ENCODE peak calls at places on chromosomes 5 and 9, in eight cellular contexts. K is HCT116, S is K562, X is A549, Z is WTC11, D is GM12878, T is H1, L is endothelial cell of umbilical vein. N is an unnamed sample.

GRCh38 chr5:151601376-151601775 is 10.2 kb upstream of the FAT2 start:
- DNase-seq in L (no peak), D (no peak), S (no peak), X (no peak), T (no peak), K (no peak), Z (no peak), N (no peak)

GRCh38 chr9:132556701-132557100 is 25.7 kb upstream of the BARHL1 start:
- DNase-seq in X (no peak), Z (no peak), T (no peak), D (no peak), S (no peak), L (no peak), K (no peak), N (no peak)

GRCh38 chr5:92308679-92309078 is 925.6 kb upstream of the ARRDC3 start:
- DNase-seq in Z (no peak), D (no peak), K (no peak), S (no peak), L (no peak), X (no peak), T (no peak), N (no peak)

GRCh38 chr9:12723409-12724028 is 30.3 kb downstream of the TYRP1 start:
- DNase-seq in L (peak), D (no peak), X (no peak), T (no peak), Z (no peak), K (peak), S (no peak), N (peak)

GRCh38 chr5:175859916-175860315 is 11.5 kb upstream of the CPLX2 start:
- DNase-seq in K (no peak), X (no peak), T (no peak), D (no peak), Z (no peak), L (no peak), S (no peak), N (no peak)

GRCh38 chr5:14204785-14205321 is 61.7 kb downstream of the TRIO start:
- DNase-seq in T (no peak), S (no peak), K (no peak), L (peak), Z (no peak), D (no peak), X (peak), N (peak)

GRCh38 chr5:151451626-151452520 is 4.5 kb downstream of the SLC36A1 start:
- DNase-seq in K (no peak), T (no peak), D (peak), Z (no peak), S (peak), L (no peak), X (peak), N (peak)

GRCh38 chr9:136204086-136204805 is 682 bp downstream of the LHX3 start:
- DNase-seq in X (no peak), Z (no peak), S (no peak), D (no peak), L (no peak), K (no peak), T (no peak), N (no peak)

GRCh38 chr9:115127191-115127817 is 9.3 kb upstream of the TNC start:
- DNase-seq in L (no peak), K (no peak), S (no peak), D (no peak), T (no peak), Z (no peak), X (no peak), N (no peak)

GRCh38 chr5:32059779-32060178 is 114.3 kb downstream of the GOLPH3 start:
- DNase-seq in S (no peak), Z (no peak), T (no peak), D (no peak), K (no peak), X (peak), L (no peak), N (no peak)

GRCh38 chr5:39501403-39501802 is 76.6 kb upstream of the DAB2 start:
- DNase-seq in L (peak), D (no peak), K (no peak), S (no peak), T (no peak), Z (no peak), X (no peak), N (no peak)

GRCh38 chr5:96004754-96005153 is 43.1 kb upstream of the ELL2 start:
- DNase-seq in Z (no peak), S (no peak), D (no peak), L (no peak), X (no peak), K (no peak), T (no peak), N (no peak)

GRCh38 chr9:137301086-137301947 is 754 bp downstream of the NRARP start:
- DNase-seq in D (no peak), X (no peak), K (peak), T (peak), S (peak), L (peak), Z (peak), N (peak)

GRCh38 chr5:148910686-148911361 is 84.4 kb downstream of the ADRB2 start:
- DNase-seq in D (no peak), K (peak), X (no peak), T (no peak), L (peak), Z (no peak), S (no peak), N (peak)

GRCh38 chr5:74833537-74834266 is 32.5 kb downstream of the FAM169A start:
- DNase-seq in L (no peak), S (no peak), T (no peak), K (no peak), D (no peak), X (no peak), Z (no peak), N (no peak)

GRCh38 chr9:129863059-129863690 is 27.9 kb downstream of the USP20 start:
- DNase-seq in D (no peak), X (no peak), K (no peak), L (peak), S (peak), Z (no peak), T (no peak), N (peak)

GRCh38 chr5:19865336-19866087 is 122.5 kb downstream of the CDH18 start:
- DNase-seq in D (no peak), K (no peak), L (no peak), T (no peak), Z (peak), X (no peak), S (no peak), N (no peak)

GRCh38 chr5:2153350-2153749 is 270.6 kb upstream of the IRX4 start:
- DNase-seq in L (no peak), Z (no peak), K (no peak), S (no peak), T (no peak), D (no peak), X (no peak), N (no peak)

GRCh38 chr5:148799737-148800527 is 26.5 kb upstream of the ADRB2 start:
- DNase-seq in Z (no peak), L (no peak), D (no peak), K (no peak), X (no peak), T (no peak), S (no peak), N (peak)

GRCh38 chr5:33641722-33642505 is 201.1 kb downstream of the TARS1 start:
- DNase-seq in X (no peak), T (no peak), K (no peak), S (no peak), Z (peak), D (peak), L (no peak), N (peak)

GRCh38 chr9:35741740-35742139 is 7.3 kb downstream of the GBA2 start:
- DNase-seq in K (no peak), Z (no peak), X (no peak), S (no peak), T (no peak), L (no peak), D (no peak), N (peak)

GRCh38 chr5:78899922-78900362 is 85.2 kb downstream of the ARSB start:
- DNase-seq in D (no peak), S (peak), K (peak), X (peak), T (peak), Z (peak), L (peak), N (peak)

GRCh38 chr9:128818839-128819715 is 777 bp downstream of the ENDOG start:
- DNase-seq in D (no peak), X (peak), T (peak), L (peak), Z (peak), K (no peak), S (peak), N (peak)

GRCh38 chr5:143204474-143205246 is 198.8 kb downstream of the NR3C1 start:
- DNase-seq in T (no peak), K (no peak), Z (no peak), X (no peak), S (no peak), D (no peak), L (no peak), N (no peak)

GRCh38 chr9:112546149-112547012 is 59.8 kb downstream of the KIAA1958 start:
- DNase-seq in Z (no peak), L (no peak), K (no peak), X (no peak), D (no peak), S (peak), T (no peak), N (no peak)

GRCh38 chr5:956178-956761 is 52.3 kb upstream of the NKD2 start:
- DNase-seq in T (peak), D (no peak), X (no peak), S (no peak), K (no peak), Z (no peak), L (no peak), N (no peak)

GRCh38 chr5:958701-959571 is 49.7 kb upstream of the NKD2 start:
- DNase-seq in D (no peak), K (peak), Z (no peak), T (no peak), L (no peak), S (no peak), X (peak), N (no peak)

GRCh38 chr5:959581-960531 is 48.7 kb upstream of the NKD2 start:
- DNase-seq in Z (no peak), L (no peak), X (no peak), S (no peak), K (no peak), D (no peak), T (no peak), N (no peak)

GRCh38 chr5:957730-958485 is 50.7 kb upstream of the NKD2 start:
- DNase-seq in T (no peak), S (no peak), D (no peak), K (no peak), L (peak), Z (no peak), X (no peak), N (no peak)

DNA sequence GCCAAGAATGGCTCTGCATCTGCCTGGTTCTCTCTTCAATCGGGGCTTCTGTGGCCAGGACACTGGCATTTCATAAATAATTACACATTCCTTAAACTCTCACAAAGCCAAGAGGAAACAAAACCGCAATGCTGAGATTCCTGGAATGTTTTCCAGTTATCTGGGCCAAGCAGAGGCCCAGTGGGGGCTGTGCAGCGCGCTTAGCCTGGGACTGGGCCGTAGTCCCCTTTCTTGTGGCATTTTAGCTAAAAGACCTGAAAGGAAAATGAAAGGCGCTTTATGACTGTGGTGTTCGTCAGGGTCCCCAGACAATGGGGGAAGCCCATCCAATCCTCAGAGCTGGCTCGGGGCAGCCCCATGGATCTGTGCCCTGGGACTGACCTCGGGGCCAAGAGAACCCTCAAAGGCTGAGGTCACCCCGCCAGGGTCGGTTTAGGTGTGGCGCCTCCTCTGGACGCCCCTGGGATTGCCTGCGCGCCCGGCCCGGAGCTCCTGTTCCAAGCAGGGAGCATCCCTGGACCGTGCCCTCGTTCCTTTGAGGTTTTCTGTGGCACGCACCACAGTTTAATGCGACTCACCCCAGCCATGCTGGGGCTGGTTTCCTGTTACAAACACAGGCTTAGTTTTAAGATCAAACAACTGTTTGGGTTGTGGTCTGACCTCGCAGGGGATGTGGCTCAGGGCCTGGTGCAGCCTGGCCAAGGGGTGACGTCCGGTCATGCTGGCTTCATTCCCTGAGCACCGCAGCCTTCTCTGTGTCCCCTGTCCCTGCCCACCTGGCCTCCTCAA is 51.5 kb upstream of the NKD2 start:
- DNase-seq in S (no peak), Z (peak), T (peak), X (peak), L (peak), K (no peak), D (no peak), N (peak)
- TF ChIP-seq MAX in S (no peak), Z (no peak), T (no peak), X (peak), L (no peak), K (peak), D (no peak), N (peak)

GRCh38 chr5:88298425-88298824 is 29.8 kb upstream of the TMEM161B start:
- DNase-seq in K (no peak), X (no peak), D (no peak), T (no peak), L (no peak), Z (no peak), S (no peak), N (no peak)

GRCh38 chr5:88304356-88304755 is 35.7 kb upstream of the TMEM161B start:
- DNase-seq in D (no peak), L (no peak), K (no peak), Z (no peak), T (no peak), X (no peak), S (no peak), N (no peak)
- TF ChIP-seq CTCF in D (no peak), L (no peak), K (no peak), Z (no peak), T (peak), X (no peak), S (no peak), N (no peak)

GRCh38 chr5:114065942-114066341 is 295.9 kb upstream of the KCNN2 start:
- DNase-seq in D (no peak), K (no peak), X (no peak), T (no peak), Z (no peak), S (no peak), L (no peak), N (no peak)
- TF ChIP-seq MAX in D (no peak), K (no peak), X (no peak), T (no peak), Z (no peak), S (no peak), L (no peak), N (no peak)

DNA sequence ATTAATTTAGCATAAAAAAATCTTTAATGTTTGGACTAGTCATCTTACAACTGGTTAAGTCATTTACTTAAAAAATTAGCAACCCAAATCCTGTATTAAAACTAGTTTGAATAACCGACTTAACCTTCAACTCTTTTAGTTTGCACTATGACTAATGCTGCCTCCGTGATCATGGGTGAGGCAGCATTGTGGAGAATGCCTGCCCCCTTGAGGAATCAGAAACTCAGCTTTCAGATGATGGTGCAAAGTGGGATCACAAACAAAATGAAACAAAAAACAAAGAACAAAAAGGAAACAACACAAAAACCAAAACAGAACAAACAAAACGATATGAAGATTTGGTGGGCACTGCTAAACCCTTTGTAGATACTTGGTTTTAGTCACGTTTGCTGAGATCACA is 127.0 kb upstream of the PALM2AKAP2 start:
- DNase-seq in K (no peak), X (peak), S (no peak), T (no peak), D (no peak), L (no peak), Z (no peak), N (peak)
- TF ChIP-seq CTCF in K (peak), X (peak), S (no peak), T (peak), D (peak), L (no peak), Z (no peak), N (peak)

GRCh38 chr9:120528327-120528726 is 51.6 kb downstream of the CDK5RAP2 start:
- DNase-seq in Z (no peak), T (no peak), L (no peak), D (no peak), K (no peak), X (no peak), S (no peak), N (no peak)
- TF ChIP-seq MAX in Z (no peak), T (no peak), L (no peak), D (no peak), K (no peak), X (no peak), S (no peak), N (no peak)

GRCh38 chr9:96619491-96620154 is at the start of gene CDC14B:
- DNase-seq in S (peak), T (peak), L (peak), Z (peak), K (peak), X (peak), D (no peak), N (peak)
- TF ChIP-seq CTCF in S (no peak), T (no peak), L (no peak), Z (no peak), K (no peak), X (peak), D (no peak), N (no peak)